ENCODE peak calls at places on chromosomes 12 and 14, in nine cellular contexts. A is activated gamma-delta T cell treated with Interleukin-2 at 50 U/mL for 16 hours; W is kidney epithelial cell; V is GM23248; F is effector memory CD8-positive, alpha-beta T cell; U is cardiac fibroblast; I is AML-193; Z is KBM-7; M is MG63. G is an unnamed sample.

GRCh38 chr14:63345826-63346225 is 27.1 kb upstream of the GPHB5 start:
- DNase-seq in A (no peak), W (no peak), V (no peak), F (no peak), U (no peak), I (no peak), Z (no peak), M (no peak), G (no peak)

GRCh38 chr12:18045446-18046001 is 44.5 kb downstream of the RERGL start:
- DNase-seq in A (no peak), W (no peak), V (no peak), F (no peak), U (no peak), I (no peak), Z (no peak), M (no peak), G (no peak)

GRCh38 chr12:68837215-68837614 is 29.2 kb downstream of the MDM2 start:
- DNase-seq in A (no peak), W (no peak), V (no peak), F (no peak), U (no peak), I (no peak), Z (peak), M (no peak), G (no peak)

GRCh38 chr12:1797991-1798733 is 22.2 kb upstream of the LRTM2 start:
- DNase-seq in A (no peak), W (no peak), V (no peak), F (no peak), U (no peak), I (no peak), Z (no peak), M (no peak), G (no peak)

GRCh38 chr14:81435578-81436295 is 35.6 kb upstream of the STON2 start:
- DNase-seq in A (peak), W (peak), V (peak), F (no peak), U (peak), I (peak), Z (peak), M (peak), G (no peak)

GRCh38 chr14:54893151-54893760 is 9.4 kb downstream of the GCH1 start:
- DNase-seq in A (peak), W (peak), V (peak), F (peak), U (peak), I (peak), Z (peak), M (peak), G (peak)

GRCh38 chr12:80593766-80594165 is 113.7 kb upstream of the MYF6 start:
- DNase-seq in A (no peak), W (peak), V (peak), F (no peak), U (peak), I (no peak), Z (no peak), M (no peak), G (no peak)

GRCh38 chr12:42603246-42603645 is 13.7 kb upstream of the PRICKLE1 start:
- DNase-seq in A (no peak), W (no peak), V (no peak), F (no peak), U (no peak), I (no peak), Z (no peak), M (no peak), G (no peak)

GRCh38 chr12:69886715-69887114 is 61.7 kb downstream of the MYRFL start:
- DNase-seq in A (no peak), W (no peak), V (no peak), F (no peak), U (no peak), I (no peak), Z (no peak), M (no peak), G (no peak)

GRCh38 chr12:65672441-65672840 is 151.8 kb upstream of the HMGA2 start:
- DNase-seq in A (no peak), W (no peak), V (no peak), F (no peak), U (no peak), I (no peak), Z (no peak), M (no peak), G (no peak)